ENCODE peak calls at places on chromosome 12, in four cellular contexts. T is epithelial cell of esophagus, E is NCI-H2029 treated with DMSO at 0.1 percent for 48 hours, I is amniotic stem cell. H is an unnamed sample.
A peak's percentile ranks its signal among the peaks of the same experiment; 100 is the strongest.

GRCh38 chr12:24494401-24494800 is 454.5 kb downstream of the BCAT1 start:
- DNase-seq in T (no peak), E (no peak), I (no peak), H (no peak)

GRCh38 chr12:685388-685787 is 22.1 kb upstream of the NINJ2 start:
- DNase-seq in T (peak; percentile 81), E (no peak), I (no peak), H (no peak)

GRCh38 chr12:95002754-95003153 is 743 bp downstream of the NDUFA12 start:
- DNase-seq in T (no peak), E (no peak), I (no peak), H (no peak)

GRCh38 chr12:8661751-8662150 is 875 bp downstream of the MFAP5 start:
- DNase-seq in T (no peak), E (no peak), I (no peak), H (no peak)

GRCh38 chr12:124512667-124513296 is 54.6 kb downstream of the NCOR2 start:
- DNase-seq in T (peak; percentile 95), E (peak; percentile 33), I (peak; percentile 85), H (peak; percentile 91)

GRCh38 chr12:570237-570925 is 92.9 kb downstream of the NINJ2 start:
- DNase-seq in T (peak; percentile 90), E (no peak), I (peak; percentile 61), H (no peak)

GRCh38 chr12:52037248-52037861 is 13.9 kb upstream of the NR4A1 start:
- DNase-seq in T (peak; percentile 20), E (no peak), I (no peak), H (no peak)

GRCh38 chr12:58528266-58528665 is 392.0 kb downstream of the LRIG3 start:
- DNase-seq in T (no peak), E (no peak), I (no peak), H (no peak)

GRCh38 chr12:76265424-76266180 is 82.6 kb downstream of the BBS10 start:
- DNase-seq in T (no peak), E (no peak), I (no peak), H (no peak)

GRCh38 chr12:122836027-122836921 is 1.0 kb downstream of the HIP1R start:
- DNase-seq in T (peak; percentile 82), E (no peak), I (no peak), H (no peak)

GRCh38 chr12:53838978-53839377 is 87.2 kb upstream of the CISTR start:
- DNase-seq in T (no peak), E (no peak), I (no peak), H (no peak)